ENCODE peak calls at places on chromosomes 2 and 18, in six cellular contexts. C is neural progenitor cell, M is K562, R is mammary epithelial cell, G is fibroblast of lung, Q is DND-41. W is an unnamed sample.
A peak's percentile ranks its signal among the peaks of the same experiment; 100 is the strongest.

GRCh38 chr2:147845608-147846002 is 776 bp downstream of the ACVR2A start:
- DNase-seq in Q (no peak), R (peak; percentile 23), C (no peak), M (no peak), G (peak; percentile 40), W (no peak)

GRCh38 chr18:10378688-10379465 is 75.6 kb upstream of the APCDD1 start:
- DNase-seq in C (no peak), G (peak; percentile 66), Q (no peak), R (peak; percentile 40), M (no peak), W (no peak)

GRCh38 chr2:128304715-128305554 is 13.7 kb downstream of the HS6ST1 start:
- DNase-seq in G (peak; percentile 95), Q (no peak), R (peak; percentile 99), M (no peak), C (peak; percentile 58), W (peak; percentile 96)

GRCh38 chr2:65402780-65403528 is 29.4 kb downstream of the SPRED2 start:
- DNase-seq in M (no peak), R (no peak), G (peak; percentile 24), Q (no peak), C (no peak), W (no peak)

GRCh38 chr2:168583064-168583709 is 127.1 kb downstream of the CERS6 start:
- DNase-seq in G (peak; percentile 65), C (no peak), Q (no peak), M (no peak), R (no peak), W (no peak)

GRCh38 chr2:207142461-207142860 is 23.3 kb downstream of the KLF7 start:
- DNase-seq in Q (no peak), R (no peak), M (no peak), C (no peak), G (no peak), W (no peak)

GRCh38 chr18:59744271-59744721 is 47.1 kb upstream of the CCBE1 start:
- DNase-seq in Q (no peak), M (no peak), C (no peak), G (peak; percentile 98), R (peak; percentile 83), W (no peak)

GRCh38 chr2:43482974-43483373 is 112.9 kb downstream of the THADA start:
- DNase-seq in Q (no peak), M (no peak), G (peak; percentile 73), C (no peak), R (peak; percentile 73), W (no peak)

GRCh38 chr2:75108937-75109482 is 90.3 kb downstream of the TACR1 start:
- DNase-seq in M (no peak), R (no peak), C (peak; percentile 6), G (no peak), Q (no peak), W (no peak)

GRCh38 chr2:50492452-50492851 is 539.5 kb downstream of the NRXN1 start:
- DNase-seq in R (peak; percentile 41), Q (peak; percentile 37), G (peak; percentile 42), C (peak; percentile 74), M (peak; percentile 58), W (no peak)

GRCh38 chr18:22015156-22015555 is 154.2 kb upstream of the GATA6 start:
- DNase-seq in G (no peak), Q (no peak), C (no peak), R (peak; percentile 29), M (no peak), W (no peak)

GRCh38 chr2:232634319-232635150 is 1.1 kb downstream of the EFHD1 start:
- DNase-seq in C (peak; percentile 65), G (peak; percentile 31), R (no peak), M (no peak), Q (no peak), W (no peak)

GRCh38 chr2:231287696-231288095 is 89.3 kb downstream of the ARMC9 start:
- DNase-seq in Q (no peak), M (no peak), G (no peak), C (no peak), R (peak; percentile 88), W (no peak)

GRCh38 chr2:112688086-112688880 is 32.5 kb upstream of the NT5DC4 start:
- DNase-seq in C (no peak), R (no peak), G (no peak), Q (no peak), M (no peak), W (no peak)

GRCh38 chr2:237254911-237255578 is 158.9 kb downstream of the COL6A3 start:
- DNase-seq in Q (no peak), R (peak; percentile 60), C (no peak), G (peak; percentile 95), M (no peak), W (no peak)

GRCh38 chr2:65782996-65783650 is 350.7 kb upstream of the SPRED2 start:
- DNase-seq in M (no peak), G (no peak), Q (no peak), R (peak; percentile 63), C (no peak), W (no peak)

GRCh38 chr2:129751409-129751808 is 228.1 kb upstream of the RAB6C start:
- DNase-seq in M (no peak), G (no peak), Q (no peak), C (no peak), R (no peak), W (no peak)

GRCh38 chr2:240134956-240135520 is 1.1 kb downstream of the COPS9 start:
- DNase-seq in Q (peak; percentile 4), M (peak; percentile 16), G (no peak), C (no peak), R (no peak), W (peak; percentile 61)
- H3K27ac ChIP-seq in Q (peak overlapping the region; percentile 78), M (no peak overlapping the region), G (peak overlapping the region; percentile 60), C (no peak overlapping the region), R (peak overlapping the region; percentile 63), W (no peak overlapping the region)

DNA sequence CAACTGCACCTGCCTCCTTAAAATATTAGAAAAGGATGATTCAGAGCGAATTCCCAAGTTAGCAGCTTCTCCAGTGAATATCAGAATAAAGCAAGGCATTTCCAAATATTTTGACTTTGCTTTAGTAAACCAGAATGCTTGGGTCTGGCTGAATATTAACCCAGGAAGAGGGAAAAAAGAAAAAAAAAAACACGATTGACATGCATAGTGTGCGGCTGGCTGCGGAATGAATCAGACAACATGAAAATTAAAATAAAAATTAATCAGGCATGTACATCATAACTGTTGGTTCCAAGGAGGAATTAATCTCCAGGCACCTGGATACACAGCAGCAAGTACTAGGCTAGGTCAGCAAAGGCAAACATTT is 105.8 kb upstream of the NCKAP5 start:
- DNase-seq in R (no peak), G (no peak), C (no peak), Q (no peak), M (no peak), W (no peak)
- H3K9ac ChIP-seq in R (no peak overlapping the region), G (no peak overlapping the region), C (no peak overlapping the region), Q (no peak overlapping the region), M (no peak overlapping the region), W (peak overlapping the region; percentile 46)

GRCh38 chr2:127217470-127218325 is 2.4 kb downstream of the CYP27C1 start:
- DNase-seq in M (no peak), R (peak; percentile 98), Q (no peak), G (peak; percentile 65), C (no peak), W (peak; percentile 85)

GRCh38 chr2:127218843-127219715 is 1.0 kb downstream of the CYP27C1 start:
- DNase-seq in G (peak; percentile 28), Q (no peak), M (no peak), C (peak; percentile 69), R (no peak), W (peak; percentile 74)

GRCh38 chr2:127220102-127220806 is at the start of gene CYP27C1:
- DNase-seq in Q (no peak), C (peak; percentile 81), M (no peak), G (peak; percentile 44), R (no peak), W (no peak)

GRCh38 chr2:127219716-127220090 is 396 bp downstream of the CYP27C1 start:
- DNase-seq in G (peak; percentile 11), R (no peak), C (peak; percentile 78), M (no peak), Q (no peak), W (peak; percentile 78)

DNA sequence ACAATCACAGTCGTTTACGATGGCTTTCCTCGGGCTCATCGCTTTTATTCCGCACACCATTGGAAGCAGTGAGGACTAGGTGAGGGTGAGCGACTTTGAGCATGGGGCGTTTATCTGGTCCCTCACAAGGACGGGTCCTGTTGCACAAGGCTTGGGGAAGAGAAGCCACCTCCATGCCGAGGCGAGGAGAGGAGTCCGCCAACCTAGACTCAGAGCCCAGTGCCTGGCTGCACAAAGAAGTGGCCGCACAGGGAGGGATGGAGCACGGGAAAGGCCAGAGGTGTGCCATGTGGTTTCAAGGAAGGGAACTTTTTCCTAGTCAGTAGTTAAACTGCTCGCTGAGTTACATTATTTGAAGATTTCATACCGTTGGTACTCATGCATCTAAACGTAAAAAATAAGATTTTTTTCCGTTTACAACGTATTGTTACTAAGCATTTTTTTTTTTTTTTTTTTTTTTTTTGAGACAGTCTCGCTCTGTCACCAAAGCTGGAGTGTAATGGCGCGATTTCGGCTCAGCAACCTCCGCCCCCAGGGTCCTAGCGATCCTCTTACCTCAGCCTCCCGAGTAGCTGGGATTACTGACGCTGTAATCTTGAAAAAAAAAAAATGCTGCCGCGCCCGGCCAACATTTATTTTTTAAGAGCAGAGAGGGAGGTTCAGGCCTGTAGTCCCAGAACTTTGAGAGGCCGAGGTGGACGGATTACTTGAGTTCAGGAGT is 868 bp upstream of the CYP27C1 start:
- DNase-seq in Q (no peak), M (no peak), R (no peak), C (peak; percentile 65), G (peak; percentile 24), W (no peak)
- TF ChIP-seq CTCF in Q (no peak), M (no peak), R (no peak), C (no peak), G (no peak), W (no peak)

GRCh38 chr18:32371384-32371783 is 99.3 kb downstream of the GAREM1 start:
- DNase-seq in G (no peak), M (no peak), R (no peak), C (no peak), Q (no peak), W (no peak)
- H3K27ac ChIP-seq in G (no peak overlapping the region), M (no peak overlapping the region), R (peak overlapping the region; percentile 74), C (no peak overlapping the region), Q (no peak overlapping the region), W (no peak overlapping the region)